ENCODE peak calls at places on chromosome 21, in five cellular contexts. E is upper lobe of left lung, T is HepG2, B is K562, H is GM12878. C is an unnamed sample. For H3K27me3, the result is how much of the 10 kb centered on the place peaks cover.

GRCh38 chr21:35410123-35410522 is 361.0 kb upstream of the RUNX1 start:
- ATAC-seq in E (no peak), T (no peak), B (no peak), H (no peak), C (no peak)

GRCh38 chr21:44898851-44899767 is 21.6 kb downstream of the ITGB2 start:
- ATAC-seq in E (no peak), T (no peak), B (no peak), H (no peak), C (no peak)

GRCh38 chr21:45322960-45323461 is 35.3 kb upstream of the POFUT2 start:
- ATAC-seq in E (no peak), T (no peak), B (no peak), H (no peak), C (no peak)

GRCh38 chr21:14762734-14763694 is 216.9 kb upstream of the SAMSN1 start:
- ATAC-seq in E (no peak), T (no peak), B (peak), H (peak), C (no peak)

GRCh38 chr21:38646213-38646837 is 148.0 kb upstream of the ERG start:
- ATAC-seq in E (no peak), T (no peak), B (no peak), H (no peak), C (no peak)

GRCh38 chr21:35521852-35522505 is 472.9 kb upstream of the RUNX1 start:
- ATAC-seq in E (no peak), T (no peak), B (no peak), H (no peak), C (no peak)

GRCh38 chr21:17523007-17523451 is 10.2 kb downstream of the CXADR start:
- ATAC-seq in E (no peak), T (peak), B (no peak), H (no peak), C (no peak)

GRCh38 chr21:34987673-34988072 is 61.4 kb downstream of the RUNX1 start:
- ATAC-seq in E (no peak), T (no peak), B (no peak), H (no peak), C (no peak)

GRCh38 chr21:46152939-46153258 is 2.5 kb downstream of the FTCD start:
- ATAC-seq in E (no peak), T (no peak), B (peak), H (no peak), C (peak)

GRCh38 chr21:45050786-45051489 is 23.4 kb upstream of the ADARB1 start:
- ATAC-seq in E (peak), T (no peak), B (no peak), H (no peak), C (peak)

GRCh38 chr21:34877485-34878128 is 171.5 kb downstream of the RUNX1 start:
- ATAC-seq in E (peak), T (no peak), B (no peak), H (no peak), C (no peak)

GRCh38 chr21:31282095-31282709 is 61.9 kb downstream of the TIAM1 start:
- ATAC-seq in E (peak), T (no peak), B (peak), H (no peak), C (peak)

GRCh38 chr21:31537872-31538576 is 121.5 kb upstream of the SOD1 start:
- ATAC-seq in E (no peak), T (no peak), B (peak), H (no peak), C (no peak)

GRCh38 chr21:31660134-31660565 is 657 bp downstream of the SOD1 start:
- ATAC-seq in E (peak), T (peak), B (peak), H (peak), C (peak)

GRCh38 chr21:29256125-29256895 is 42.4 kb upstream of the BACH1 start:
- ATAC-seq in E (no peak), T (no peak), B (no peak), H (no peak), C (no peak)

GRCh38 chr21:43719748-43720538 is 1.0 kb downstream of the PDXK start:
- ATAC-seq in E (peak), T (peak), B (peak), H (peak), C (peak)

GRCh38 chr21:44347911-44348451 is 5.4 kb upstream of the TRPM2 start:
- ATAC-seq in E (peak), T (peak), B (peak), H (no peak), C (no peak)

GRCh38 chr21:45150630-45151265 is 76.4 kb downstream of the ADARB1 start:
- ATAC-seq in E (peak), T (no peak), B (peak), H (no peak), C (peak)

GRCh38 chr21:44657635-44658183 is at the start of gene KRTAP12-3:
- ATAC-seq in E (peak), T (no peak), B (no peak), H (no peak), C (no peak)

GRCh38 chr21:45893166-45894106 is 88.1 kb upstream of the COL6A1 start:
- ATAC-seq in E (no peak), T (no peak), B (no peak), H (no peak), C (no peak)

GRCh38 chr21:31387560-31388186 is 43.6 kb upstream of the TIAM1 start:
- ATAC-seq in E (peak), T (no peak), B (peak), H (no peak), C (no peak)

GRCh38 chr21:15222711-15223110 is 157.9 kb upstream of the NRIP1 start:
- ATAC-seq in E (no peak), T (no peak), B (no peak), H (no peak), C (no peak)

GRCh38 chr21:44681152-44681551 is 811 bp downstream of the KRTAP12-1 start:
- ATAC-seq in E (no peak), T (no peak), B (no peak), H (no peak), C (no peak)

GRCh38 chr21:17371470-17371869 is 141.4 kb upstream of the CXADR start:
- ATAC-seq in E (no peak), T (no peak), B (no peak), H (no peak), C (no peak)

GRCh38 chr21:35394634-35395369 is 345.7 kb upstream of the RUNX1 start:
- ATAC-seq in E (no peak), T (peak), B (no peak), H (no peak), C (no peak)

GRCh38 chr21:35651166-35651565 is 409.2 kb downstream of the SETD4 start:
- ATAC-seq in E (no peak), T (no peak), B (no peak), H (no peak), C (no peak)

GRCh38 chr21:34889287-34889536 is 159.9 kb downstream of the RUNX1 start:
- ATAC-seq in E (no peak), T (no peak), B (no peak), H (no peak), C (no peak)

GRCh38 chr21:45856422-45856821 is 125.1 kb upstream of the COL6A1 start:
- ATAC-seq in E (no peak), T (no peak), B (no peak), H (no peak), C (no peak)

GRCh38 chr21:35136586-35137254 is 87.6 kb upstream of the RUNX1 start:
- ATAC-seq in E (peak), T (no peak), B (peak), H (no peak), C (no peak)

GRCh38 chr21:46188226-46189212 is 4.3 kb upstream of the SPATC1L start:
- ATAC-seq in E (no peak), T (peak), B (peak), H (no peak), C (peak)

GRCh38 chr21:45306453-45306831 is 18.7 kb upstream of the POFUT2 start:
- ATAC-seq in E (no peak), T (no peak), B (peak), H (no peak), C (peak)

GRCh38 chr21:35324372-35325220 is 275.5 kb upstream of the RUNX1 start:
- ATAC-seq in E (no peak), T (no peak), B (no peak), H (no peak), C (peak)

GRCh38 chr21:45030637-45031218 is 43.7 kb upstream of the ADARB1 start:
- ATAC-seq in E (no peak), T (no peak), B (no peak), H (no peak), C (peak)

GRCh38 chr21:38293765-38294164 is 37.0 kb downstream of the KCNJ15 start:
- ATAC-seq in E (no peak), T (peak), B (peak), H (no peak), C (no peak)

GRCh38 chr21:45505416-45506021 is 36.7 kb downstream of the SLC19A1 start:
- ATAC-seq in E (no peak), T (no peak), B (no peak), H (no peak), C (no peak)

GRCh38 chr21:26966978-26967913 is at the start of gene ADAMTS5:
- ATAC-seq in E (no peak), T (no peak), B (no peak), H (no peak), C (peak)

GRCh38 chr21:33327792-33328433 is 3.1 kb downstream of the IFNAR1 start:
- ATAC-seq in E (no peak), T (no peak), B (no peak), H (no peak), C (no peak)

GRCh38 chr21:33324311-33325221 is at the start of gene IFNAR1:
- ATAC-seq in E (peak), T (peak), B (peak), H (peak), C (peak)

GRCh38 chr21:33330726-33331125 is 6.0 kb downstream of the IFNAR1 start:
- ATAC-seq in E (peak), T (no peak), B (peak), H (peak), C (no peak)

GRCh38 chr21:33327326-33327725 is 2.6 kb downstream of the IFNAR1 start:
- ATAC-seq in E (no peak), T (no peak), B (no peak), H (no peak), C (no peak)

GRCh38 chr21:33325222-33326067 is 675 bp downstream of the IFNAR1 start:
- ATAC-seq in E (peak), T (peak), B (peak), H (peak), C (peak)
- TF ChIP-seq EP300 in E (no peak), T (no peak), B (no peak), H (peak), C (no peak)

GRCh38 chr21:37149411-37149810 is 76.4 kb downstream of the TTC3 start:
- ATAC-seq in E (no peak), T (no peak), B (no peak), H (no peak), C (peak)

GRCh38 chr21:37153935-37154350 is 80.9 kb downstream of the TTC3 start:
- ATAC-seq in E (peak), T (peak), B (no peak), H (no peak), C (peak)

GRCh38 chr21:37157938-37158337 is 84.9 kb downstream of the TTC3 start:
- ATAC-seq in E (no peak), T (no peak), B (peak), H (no peak), C (no peak)

GRCh38 chr21:37155216-37155615 is 82.2 kb downstream of the TTC3 start:
- ATAC-seq in E (no peak), T (no peak), B (no peak), H (no peak), C (no peak)

DNA sequence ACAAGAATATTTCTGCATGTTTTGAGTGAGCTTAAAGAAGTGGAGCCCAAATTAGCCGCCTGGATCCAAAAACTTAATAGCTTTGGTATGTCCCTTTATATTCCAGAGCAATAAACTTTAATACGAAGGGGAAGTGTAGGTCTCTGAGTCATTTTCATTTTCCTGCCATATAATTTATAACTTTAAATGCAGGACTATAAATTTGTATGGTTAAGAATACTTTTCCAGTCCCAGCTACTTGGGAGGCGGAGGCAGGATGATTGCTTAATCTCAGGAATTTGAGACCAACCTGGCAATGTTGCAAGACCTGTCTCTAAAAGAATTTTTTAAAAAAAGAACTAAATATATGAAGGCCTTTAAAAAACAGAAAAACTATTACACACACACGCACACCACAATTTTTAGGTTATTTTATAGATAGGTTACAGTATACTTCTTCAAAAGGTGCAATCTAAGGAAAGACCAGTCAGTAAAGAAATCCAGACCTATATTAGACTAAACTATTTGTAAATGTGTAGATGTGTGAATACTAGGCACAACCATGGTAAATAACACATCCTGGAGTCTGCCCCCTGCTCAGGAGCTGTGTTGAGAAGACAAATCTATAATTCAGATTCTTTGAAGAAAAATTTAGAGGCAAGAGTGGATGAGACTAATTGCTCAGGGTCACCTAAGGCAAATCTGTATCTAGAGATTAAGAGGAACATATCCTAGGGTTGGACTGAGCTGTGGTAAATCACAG is 80.3 kb downstream of the TTC3 start:
- ATAC-seq in E (no peak), T (peak), B (no peak), H (no peak), C (no peak)
- H3K27me3 ChIP-seq in E (under half), T (under half), B (under half), H (under half), C (under half)

GRCh38 chr21:25584833-25585232 is 22.4 kb downstream of the MRPL39 start:
- ATAC-seq in E (no peak), T (no peak), B (no peak), H (no peak), C (no peak)

GRCh38 chr21:25582164-25582563 is 25.1 kb downstream of the MRPL39 start:
- ATAC-seq in E (no peak), T (no peak), B (no peak), H (no peak), C (no peak)

GRCh38 chr21:25579402-25580016 is 27.8 kb downstream of the MRPL39 start:
- ATAC-seq in E (no peak), T (no peak), B (no peak), H (no peak), C (no peak)

GRCh38 chr21:25583370-25584133 is 23.7 kb downstream of the MRPL39 start:
- ATAC-seq in E (no peak), T (no peak), B (no peak), H (peak), C (no peak)

DNA sequence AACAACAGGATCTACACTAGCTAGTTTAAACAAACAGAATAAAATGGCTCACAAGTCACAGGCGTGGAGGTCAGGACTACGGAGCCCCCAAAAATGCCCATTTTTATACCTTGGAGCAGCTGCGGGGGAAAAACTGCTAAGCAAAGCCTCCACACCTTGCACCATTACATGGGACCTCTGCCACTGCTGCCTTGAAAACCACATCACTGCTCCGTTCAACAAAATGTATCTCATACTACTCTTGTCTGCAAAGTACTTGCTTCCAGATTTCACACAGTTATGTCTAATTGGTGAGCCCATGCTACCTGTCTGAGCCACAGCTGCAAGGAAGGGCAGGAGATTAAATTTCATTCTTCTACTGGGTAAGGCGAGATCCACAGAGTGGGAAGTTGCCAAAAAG is 24.4 kb downstream of the MRPL39 start:
- ATAC-seq in E (no peak), T (no peak), B (no peak), H (no peak), C (no peak)
- TF ChIP-seq POLR2AphosphoS5 in E (no peak), T (no peak), B (no peak), H (peak), C (no peak)

GRCh38 chr21:42048870-42049577 is 22.1 kb upstream of the UMODL1 start:
- ATAC-seq in E (no peak), T (no peak), B (no peak), H (no peak), C (no peak)

GRCh38 chr21:42049578-42050430 is 21.3 kb upstream of the UMODL1 start:
- ATAC-seq in E (no peak), T (peak), B (no peak), H (no peak), C (no peak)

GRCh38 chr21:42051788-42052187 is 19.3 kb upstream of the UMODL1 start:
- ATAC-seq in E (no peak), T (no peak), B (peak), H (no peak), C (no peak)

GRCh38 chr21:42044871-42045495 is 26.1 kb upstream of the UMODL1 start:
- ATAC-seq in E (no peak), T (no peak), B (no peak), H (no peak), C (no peak)

DNA sequence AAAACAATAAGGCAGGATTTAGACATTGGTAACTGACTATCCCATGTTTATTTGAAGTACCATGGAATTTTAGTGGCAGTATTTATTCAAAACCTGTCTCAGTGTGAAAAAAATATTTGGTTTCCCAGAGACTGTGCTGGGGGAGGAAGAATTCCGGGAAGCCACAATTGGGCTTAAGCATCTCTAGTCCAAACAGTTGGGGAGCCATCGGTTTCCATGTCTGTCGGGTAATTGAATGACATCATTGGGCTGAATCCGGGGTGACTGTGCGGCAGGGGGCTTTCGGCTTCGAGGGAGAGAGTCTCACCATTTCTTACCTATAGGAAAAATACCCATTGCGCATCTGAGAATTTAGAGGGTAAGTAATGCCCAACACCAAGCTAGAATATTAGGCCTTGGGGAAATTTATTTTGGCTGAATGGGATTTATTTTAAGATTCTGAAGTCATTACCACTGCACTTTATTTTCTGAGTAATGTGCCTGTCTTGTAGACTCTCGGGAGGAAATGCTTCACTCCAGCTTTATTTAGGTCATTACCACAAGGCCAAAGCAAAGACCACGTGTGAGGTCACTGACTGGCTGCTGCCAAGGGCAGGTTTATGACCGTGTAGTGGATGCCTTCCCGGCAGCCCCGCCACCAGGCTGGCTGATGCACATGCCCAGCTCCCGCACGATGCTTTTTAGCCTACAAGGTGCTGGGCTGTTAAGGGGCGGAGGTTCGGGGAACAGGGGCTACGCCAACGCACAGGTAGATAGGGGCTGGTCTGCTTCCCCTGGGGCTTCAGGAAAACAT is 23.1 kb upstream of the UMODL1 start:
- ATAC-seq in E (no peak), T (no peak), B (no peak), H (peak), C (peak)
- TF ChIP-seq EP300 in E (no peak), T (no peak), B (no peak), H (no peak), C (no peak)

GRCh38 chr21:41137889-41138288 is 30.1 kb upstream of the BACE2 start:
- ATAC-seq in E (no peak), T (no peak), B (no peak), H (no peak), C (no peak)
- H3K27me3 ChIP-seq in E (under half), T (under half), B (under half), H (under half), C (under half)

DNA sequence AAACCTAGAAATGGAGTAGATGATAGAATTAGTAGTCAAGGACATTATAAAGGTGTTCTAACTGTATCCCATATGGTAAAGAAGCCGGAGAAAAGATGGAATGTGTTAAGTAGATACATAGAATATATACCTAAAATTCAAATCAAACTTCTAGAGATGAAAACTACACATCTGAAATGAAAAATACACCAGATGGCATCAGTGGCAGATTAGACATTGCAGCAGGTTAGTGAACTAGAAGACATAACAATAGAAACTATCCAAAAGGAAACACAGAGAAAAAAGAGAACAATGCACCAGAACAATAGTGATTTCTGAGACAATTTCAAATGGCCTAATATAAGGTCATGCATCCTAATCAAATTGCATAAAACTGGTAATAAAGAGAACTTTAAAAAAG is 26.9 kb downstream of the ZBTB21 start:
- ATAC-seq in E (no peak), T (no peak), B (no peak), H (no peak), C (no peak)
- TF ChIP-seq POLR2AphosphoS5 in E (no peak), T (no peak), B (no peak), H (no peak), C (no peak)

GRCh38 chr21:28224191-28224755 is 768.4 kb downstream of the LTN1 start:
- ATAC-seq in E (no peak), T (no peak), B (no peak), H (no peak), C (no peak)
- TF ChIP-seq EP300 in E (no peak), T (no peak), B (no peak), H (no peak), C (no peak)

GRCh38 chr21:19326581-19327319 is 923.2 kb upstream of the TMPRSS15 start:
- ATAC-seq in E (no peak), T (no peak), B (no peak), H (peak), C (no peak)

GRCh38 chr21:19321688-19322087 is 918.1 kb upstream of the TMPRSS15 start:
- ATAC-seq in E (no peak), T (no peak), B (no peak), H (no peak), C (no peak)

GRCh38 chr21:19322360-19322759 is 918.8 kb upstream of the TMPRSS15 start:
- ATAC-seq in E (no peak), T (no peak), B (no peak), H (no peak), C (no peak)
- H3K27me3 ChIP-seq in E (under half), T (under half), B (under half), H (under half), C (under half)

C was measured in gastroesophageal sphincter.